ENCODE peak calls at places on chromosomes 2 and 18, in eight cellular contexts. R is psoas muscle; J is Caco-2; I is upper lobe of right lung; G is dorsolateral prefrontal cortex; F is heart left ventricle; M is heart right ventricle; C is CD8-positive, alpha-beta T cell. Q is an unnamed sample.

GRCh38 chr2:217075225-217075802 is 215.4 kb upstream of the TNP1 start:
- DNase-seq in R (peak), J (no peak), I (no peak), G (no peak), F (peak), M (peak), C (no peak), Q (no peak)

GRCh38 chr18:70166668-70167067 is 38.8 kb downstream of the RTTN start:
- DNase-seq in R (no peak), J (no peak), I (no peak), G (no peak), F (no peak), M (no peak), C (no peak), Q (no peak)

GRCh38 chr2:218999881-219000568 is 6.8 kb upstream of the CRYBA2 start:
- DNase-seq in R (no peak), J (no peak), I (no peak), G (no peak), F (no peak), M (no peak), C (no peak), Q (peak)

GRCh38 chr18:48781990-48782368 is 168.8 kb downstream of the SMAD7 start:
- DNase-seq in R (no peak), J (no peak), I (no peak), G (no peak), F (no peak), M (no peak), C (no peak), Q (no peak)

GRCh38 chr2:6955523-6956136 is 38.4 kb downstream of the RNF144A start:
- DNase-seq in R (no peak), J (no peak), I (no peak), G (no peak), F (no peak), M (no peak), C (no peak), Q (no peak)

GRCh38 chr18:34928068-34928753 is 113.0 kb upstream of the MAPRE2 start:
- DNase-seq in R (no peak), J (peak), I (no peak), G (no peak), F (no peak), M (no peak), C (no peak), Q (no peak)

GRCh38 chr2:50636462-50636861 is 395.5 kb downstream of the NRXN1 start:
- DNase-seq in R (no peak), J (no peak), I (no peak), G (no peak), F (no peak), M (no peak), C (no peak), Q (no peak)

GRCh38 chr2:54599326-54599710 is 124.1 kb upstream of the EML6 start:
- DNase-seq in R (no peak), J (no peak), I (no peak), G (no peak), F (no peak), M (no peak), C (no peak), Q (no peak)

GRCh38 chr2:197600306-197600705 is 75.1 kb downstream of the RFTN2 start:
- DNase-seq in R (no peak), J (no peak), I (no peak), G (no peak), F (no peak), M (no peak), C (no peak), Q (no peak)

GRCh38 chr2:6372317-6372903 is 493.3 kb downstream of the CMPK2 start:
- DNase-seq in R (no peak), J (no peak), I (no peak), G (no peak), F (no peak), M (no peak), C (no peak), Q (no peak)

GRCh38 chr2:200338692-200339091 is 32.2 kb downstream of the SPATS2L start:
- DNase-seq in R (no peak), J (no peak), I (no peak), G (no peak), F (no peak), M (no peak), C (no peak), Q (no peak)

GRCh38 chr2:69729266-69729665 is 12.7 kb upstream of the ANXA4 start:
- DNase-seq in R (no peak), J (no peak), I (no peak), G (no peak), F (no peak), M (no peak), C (no peak), Q (no peak)

GRCh38 chr2:36658277-36658748 is 38.2 kb upstream of the VIT start:
- DNase-seq in R (no peak), J (peak), I (no peak), G (no peak), F (no peak), M (no peak), C (no peak), Q (no peak)

GRCh38 chr2:105809099-105809473 is 64.4 kb downstream of the NCK2 start:
- DNase-seq in R (no peak), J (no peak), I (no peak), G (no peak), F (no peak), M (no peak), C (no peak), Q (no peak)

GRCh38 chr2:145076085-145076484 is 556.2 kb upstream of the ZEB2 start:
- DNase-seq in R (no peak), J (no peak), I (no peak), G (no peak), F (no peak), M (no peak), C (no peak), Q (no peak)

GRCh38 chr2:137772451-137772850 is 191.8 kb upstream of the HNMT start:
- DNase-seq in R (no peak), J (no peak), I (no peak), G (no peak), F (no peak), M (no peak), C (no peak), Q (no peak)

GRCh38 chr2:210167227-210167626 is 4.0 kb downstream of the KANSL1L start:
- DNase-seq in R (no peak), J (no peak), I (no peak), G (no peak), F (no peak), M (no peak), C (no peak), Q (no peak)

GRCh38 chr2:215590353-215590752 is 154.5 kb upstream of the FN1 start:
- DNase-seq in R (no peak), J (no peak), I (no peak), G (no peak), F (no peak), M (no peak), C (no peak), Q (no peak)

GRCh38 chr18:23257686-23258565 is 122.6 kb downstream of the CABLES1 start:
- DNase-seq in R (no peak), J (no peak), I (no peak), G (no peak), F (no peak), M (no peak), C (no peak), Q (no peak)

GRCh38 chr2:138071720-138072719 is 107.7 kb downstream of the HNMT start:
- DNase-seq in R (no peak), J (peak), I (no peak), G (no peak), F (no peak), M (no peak), C (no peak), Q (no peak)

GRCh38 chr2:106882658-106883057 is 3.3 kb downstream of the ST6GAL2 start:
- DNase-seq in R (no peak), J (no peak), I (no peak), G (no peak), F (no peak), M (no peak), C (no peak), Q (no peak)

GRCh38 chr2:219042750-219043149 is 1.4 kb upstream of the CFAP65 start:
- DNase-seq in R (no peak), J (no peak), I (no peak), G (no peak), F (no peak), M (no peak), C (no peak), Q (no peak)

GRCh38 chr2:230319211-230319862 is 7.7 kb upstream of the SP140L start:
- DNase-seq in R (no peak), J (no peak), I (no peak), G (no peak), F (no peak), M (no peak), C (peak), Q (no peak)

GRCh38 chr2:60416221-60417008 is 137.0 kb downstream of the BCL11A start:
- DNase-seq in R (peak), J (no peak), I (no peak), G (no peak), F (peak), M (peak), C (no peak), Q (peak)

GRCh38 chr18:56221195-56222065 is 417.0 kb downstream of the TXNL1 start:
- DNase-seq in R (no peak), J (no peak), I (no peak), G (peak), F (no peak), M (no peak), C (no peak), Q (peak)

GRCh38 chr18:10726198-10727068 is 200.6 kb downstream of the NAPG start:
- DNase-seq in R (no peak), J (no peak), I (no peak), G (no peak), F (no peak), M (peak), C (no peak), Q (peak)

GRCh38 chr2:30272761-30273573 is 41.6 kb downstream of the LBH start:
- DNase-seq in R (no peak), J (peak), I (no peak), G (no peak), F (no peak), M (no peak), C (no peak), Q (no peak)

GRCh38 chr2:1910021-1910420 is 165.7 kb upstream of the PXDN start:
- DNase-seq in R (no peak), J (no peak), I (no peak), G (peak), F (no peak), M (no peak), C (no peak), Q (no peak)

GRCh38 chr2:54556659-54557121 is 100.6 kb downstream of the SPTBN1 start:
- DNase-seq in R (peak), J (no peak), I (no peak), G (no peak), F (no peak), M (no peak), C (no peak), Q (no peak)

GRCh38 chr2:169824373-169825333 is at the start of gene METTL5:
- DNase-seq in R (peak), J (peak), I (peak), G (peak), F (peak), M (peak), C (peak), Q (peak)
- H3K4me3 ChIP-seq in R (peak), J (peak), I (peak), G (peak), F (peak), M (peak), C (peak), Q (peak)

GRCh38 chr2:33672896-33673295 is 73.8 kb upstream of the FAM98A start:
- DNase-seq in R (no peak), J (no peak), I (no peak), G (no peak), F (no peak), M (no peak), C (no peak), Q (no peak)

GRCh38 chr2:33671198-33671597 is 72.1 kb upstream of the FAM98A start:
- DNase-seq in R (no peak), J (no peak), I (no peak), G (no peak), F (no peak), M (no peak), C (no peak), Q (no peak)

GRCh38 chr2:33672389-33672788 is 73.3 kb upstream of the FAM98A start:
- DNase-seq in R (no peak), J (no peak), I (no peak), G (no peak), F (no peak), M (no peak), C (no peak), Q (no peak)

GRCh38 chr2:33670392-33670937 is 71.4 kb upstream of the FAM98A start:
- DNase-seq in R (no peak), J (peak), I (no peak), G (no peak), F (no peak), M (no peak), C (no peak), Q (no peak)

GRCh38 chr2:33673937-33674336 is 74.8 kb upstream of the FAM98A start:
- DNase-seq in R (no peak), J (no peak), I (no peak), G (no peak), F (no peak), M (no peak), C (no peak), Q (no peak)
- TF ChIP-seq CTCF in R (peak), J (no peak), I (peak), G (peak), F (peak), M (peak), C (no peak), Q (no peak)

GRCh38 chr2:44927979-44928659 is 13.4 kb upstream of the SIX3 start:
- DNase-seq in R (no peak), J (no peak), I (no peak), G (no peak), F (no peak), M (no peak), C (no peak), Q (no peak)
- H3K4me3 ChIP-seq in R (peak), J (no peak), I (no peak), G (peak), F (peak), M (no peak), C (no peak), Q (no peak)

DNA sequence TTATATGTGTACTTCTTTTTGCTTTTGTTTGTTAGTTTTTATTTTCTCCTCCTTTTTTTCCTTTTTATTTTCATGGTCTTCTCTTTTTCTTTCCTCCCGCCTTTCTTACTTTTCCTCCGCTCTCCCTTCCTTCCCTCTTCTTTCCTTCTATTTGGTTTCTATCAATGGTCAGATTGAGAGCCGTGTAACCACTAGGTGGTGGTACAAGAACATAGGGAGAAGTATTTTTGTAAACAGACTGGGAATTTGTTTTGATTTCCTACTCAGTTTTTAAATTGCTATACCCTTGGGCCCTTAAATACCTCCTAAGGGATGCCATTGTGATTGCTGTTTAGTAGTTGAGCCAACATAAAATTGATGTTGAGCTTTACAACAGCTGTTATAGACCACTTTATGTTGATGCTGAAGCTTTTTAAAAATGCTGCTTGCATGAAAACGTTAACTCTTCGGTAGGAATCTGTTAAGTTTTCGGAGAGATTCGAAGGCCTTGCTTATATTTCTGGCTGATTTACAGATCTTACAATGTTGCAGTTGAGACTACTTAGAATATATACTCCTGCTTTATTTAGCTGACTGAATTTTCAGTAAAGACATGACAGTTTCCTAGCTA is 124.2 kb downstream of the UBE2E3 start:
- DNase-seq in R (no peak), J (no peak), I (no peak), G (peak), F (no peak), M (no peak), C (no peak), Q (no peak)
- TF ChIP-seq CTCF in R (peak), J (peak), I (peak), G (peak), F (peak), M (peak), C (peak), Q (peak)

GRCh38 chr2:63844616-63845015 is 2.9 kb downstream of the UGP2 start:
- DNase-seq in R (no peak), J (no peak), I (no peak), G (no peak), F (no peak), M (no peak), C (no peak), Q (no peak)
- H3K4me3 ChIP-seq in R (peak), J (no peak), I (no peak), G (no peak), F (peak), M (no peak), C (no peak), Q (no peak)

GRCh38 chr18:39675916-39676315 is 2110.3 kb upstream of the CELF4 start:
- DNase-seq in R (no peak), J (no peak), I (no peak), G (no peak), F (no peak), M (no peak), C (no peak), Q (no peak)

GRCh38 chr18:39675358-39675757 is 2109.8 kb upstream of the CELF4 start:
- DNase-seq in R (no peak), J (no peak), I (no peak), G (no peak), F (no peak), M (no peak), C (no peak), Q (no peak)

GRCh38 chr18:39685303-39685902 is 2119.8 kb upstream of the CELF4 start:
- DNase-seq in R (no peak), J (no peak), I (no peak), G (no peak), F (no peak), M (no peak), C (no peak), Q (no peak)

GRCh38 chr18:39681061-39681460 is 2115.5 kb upstream of the CELF4 start:
- DNase-seq in R (no peak), J (no peak), I (no peak), G (no peak), F (no peak), M (no peak), C (no peak), Q (no peak)
- TF ChIP-seq CTCF in R (no peak), J (no peak), I (no peak), G (no peak), F (no peak), M (no peak), C (no peak), Q (no peak)

GRCh38 chr2:203936949-203937348 is 386 bp downstream of the ICOS start:
- DNase-seq in R (no peak), J (no peak), I (no peak), G (no peak), F (no peak), M (no peak), C (no peak), Q (no peak)
- H3K4me3 ChIP-seq in R (no peak), J (no peak), I (peak), G (no peak), F (no peak), M (no peak), C (peak), Q (no peak)

DNA sequence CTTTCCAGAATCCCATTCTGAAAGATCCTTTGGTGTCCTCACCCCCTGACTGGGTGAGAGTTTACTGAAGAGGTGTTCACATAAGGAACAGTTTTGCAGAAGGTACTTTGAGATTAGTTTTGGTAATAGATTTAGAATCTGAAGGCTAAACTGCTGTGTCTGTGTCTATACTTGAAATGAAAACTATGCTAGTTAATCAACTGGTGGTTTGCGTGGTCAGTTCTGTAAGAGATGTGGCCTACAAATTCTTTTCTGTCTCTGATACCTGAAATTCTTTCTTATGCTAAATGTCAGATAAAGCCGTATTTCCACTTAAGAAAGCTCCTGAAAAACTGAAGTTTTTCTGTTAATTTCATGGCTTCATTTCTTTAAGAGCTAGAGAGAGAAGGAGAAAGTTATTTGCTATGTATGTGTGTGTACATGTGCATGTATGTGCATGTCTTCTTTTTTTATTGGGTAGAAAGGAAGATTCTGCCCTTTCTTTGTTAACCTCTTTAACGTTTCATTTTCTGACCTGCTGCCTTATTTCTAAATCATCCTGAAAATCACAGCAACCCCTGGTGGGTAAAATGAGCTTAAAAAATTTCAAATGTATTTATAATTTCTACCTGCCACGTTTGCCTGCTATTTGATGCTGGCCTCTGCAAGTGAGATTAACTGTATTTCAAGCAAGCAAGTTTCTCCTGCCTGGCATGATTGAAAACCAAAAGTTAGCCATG is 552.0 kb upstream of the NRP2 start:
- DNase-seq in R (no peak), J (no peak), I (no peak), G (no peak), F (no peak), M (no peak), C (no peak), Q (no peak)
- TF ChIP-seq CTCF in R (no peak), J (peak), I (no peak), G (no peak), F (no peak), M (no peak), C (no peak), Q (no peak)

DNA sequence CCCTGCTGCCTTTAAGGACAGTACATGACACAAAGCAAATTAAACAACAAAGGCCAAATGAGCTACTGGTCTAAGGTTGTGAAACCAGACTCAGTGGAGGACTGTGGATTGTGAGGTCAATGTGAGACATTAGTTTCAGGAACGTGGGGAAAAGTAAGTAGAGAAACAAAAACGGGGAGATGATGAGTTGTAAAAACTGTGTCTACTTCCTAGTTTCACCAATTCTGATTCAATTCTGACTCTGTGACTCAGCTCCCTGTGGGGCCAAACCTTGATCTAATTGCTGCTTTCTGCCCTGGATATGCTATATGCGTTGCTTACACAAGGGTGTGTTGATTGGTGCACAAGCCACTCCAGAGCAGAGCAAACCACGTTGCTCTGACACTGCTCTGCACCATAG is 1640.0 kb upstream of the CELF4 start:
- DNase-seq in R (no peak), J (no peak), I (no peak), G (no peak), F (no peak), M (no peak), C (no peak), Q (no peak)
- H3K4me3 ChIP-seq in R (no peak), J (no peak), I (no peak), G (no peak), F (no peak), M (no peak), C (no peak), Q (no peak)

GRCh38 chr2:161586517-161587167 is 37.6 kb upstream of the SLC4A10 start:
- DNase-seq in R (no peak), J (no peak), I (no peak), G (no peak), F (no peak), M (no peak), C (no peak), Q (no peak)
- TF ChIP-seq CTCF in R (peak), J (peak), I (peak), G (peak), F (peak), M (peak), C (peak), Q (no peak)